ENCODE peak calls at places on chromosome 10, in four cellular contexts. M is GM12878, F is H1, O is HepG2. Y is an unnamed sample.

GRCh38 chr10:29804025-29804852 is 169.5 kb upstream of the SVIL start:
- DNase-seq in M (no peak), F (no peak), O (peak; percentile 48), Y (no peak)

GRCh38 chr10:35821339-35821911 is 179.3 kb upstream of the FZD8 start:
- DNase-seq in M (peak; percentile 20), F (no peak), O (no peak), Y (no peak)

GRCh38 chr10:16439294-16439693 is 2.5 kb downstream of the PTER start:
- DNase-seq in M (no peak), F (no peak), O (no peak), Y (no peak)

GRCh38 chr10:84543077-84543476 is 214.7 kb downstream of the CCSER2 start:
- DNase-seq in M (no peak), F (no peak), O (no peak), Y (no peak)

GRCh38 chr10:43263551-43264323 is 3.1 kb downstream of the RASGEF1A start:
- DNase-seq in M (no peak), F (no peak), O (no peak), Y (no peak)

GRCh38 chr10:75402486-75403143 is 1.1 kb upstream of the ZNF503 start:
- DNase-seq in M (no peak), F (no peak), O (no peak), Y (no peak)

GRCh38 chr10:71252195-71252594 is 39.8 kb downstream of the UNC5B start:
- DNase-seq in M (no peak), F (no peak), O (no peak), Y (no peak)

GRCh38 chr10:35005868-35006267 is 84.3 kb downstream of the CUL2 start:
- DNase-seq in M (no peak), F (no peak), O (no peak), Y (no peak)

GRCh38 chr10:63576501-63576900 is 55.3 kb downstream of the REEP3 start:
- DNase-seq in M (no peak), F (no peak), O (no peak), Y (no peak)

GRCh38 chr10:48607356-48608278 is 2.7 kb upstream of the ARHGAP22 start:
- DNase-seq in M (no peak), F (no peak), O (no peak), Y (no peak)

GRCh38 chr10:48605264-48605615 is 367 bp upstream of the ARHGAP22 start:
- DNase-seq in M (no peak), F (no peak), O (no peak), Y (no peak)

GRCh38 chr10:48606530-48607355 is 1.9 kb upstream of the ARHGAP22 start:
- DNase-seq in M (no peak), F (no peak), O (no peak), Y (no peak)

GRCh38 chr10:48604408-48605263 is at the start of gene ARHGAP22:
- DNase-seq in M (no peak), F (no peak), O (no peak), Y (no peak)

DNA sequence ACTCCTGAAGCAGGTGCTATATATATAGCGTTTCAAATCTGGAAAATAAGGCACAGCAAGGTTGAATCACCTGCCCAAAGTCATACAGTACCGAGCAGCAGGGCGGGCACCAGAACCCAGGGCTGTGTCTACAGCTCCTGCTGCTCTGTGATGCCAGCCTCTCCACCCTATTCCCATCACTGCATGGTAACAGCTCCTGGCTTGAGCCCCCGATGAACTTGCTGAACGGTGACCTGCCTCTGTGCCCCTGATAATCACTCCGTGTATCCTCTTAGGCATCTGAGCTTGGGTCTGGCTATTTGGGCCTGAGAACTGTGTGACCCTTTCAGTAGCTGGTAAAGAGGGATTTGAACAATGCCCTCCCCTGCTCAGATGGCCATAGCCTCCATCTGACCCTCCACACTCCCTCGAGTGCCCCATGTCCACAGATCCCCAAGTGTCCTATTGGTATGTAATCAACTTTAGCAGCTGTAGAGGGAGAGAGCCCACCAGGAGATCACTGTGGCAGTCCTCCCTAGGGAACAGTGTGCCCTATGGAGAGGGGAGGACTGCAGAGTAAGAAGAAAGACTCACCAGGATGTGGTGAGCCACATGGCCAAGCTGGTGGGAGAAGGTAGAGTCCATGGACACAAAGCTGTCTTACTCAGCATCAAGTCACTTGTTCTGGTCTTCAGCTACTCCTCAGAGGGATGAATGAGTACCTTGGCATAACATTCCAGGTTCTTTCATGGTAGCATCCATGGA is 1.1 kb upstream of the ARHGAP22 start:
- DNase-seq in M (no peak), F (no peak), O (no peak), Y (no peak)
- H3K4me3 ChIP-seq in M (no peak overlapping the region), F (no peak overlapping the region), O (no peak overlapping the region), Y (no peak overlapping the region)

GRCh38 chr10:3350205-3350604 is 177.6 kb upstream of the PITRM1 start:
- DNase-seq in M (no peak), F (no peak), O (no peak), Y (no peak)

GRCh38 chr10:3348561-3348960 is 176.0 kb upstream of the PITRM1 start:
- DNase-seq in M (no peak), F (no peak), O (no peak), Y (no peak)

GRCh38 chr10:3350790-3351364 is 178.3 kb upstream of the PITRM1 start:
- DNase-seq in M (no peak), F (no peak), O (no peak), Y (no peak)

GRCh38 chr10:3353235-3353634 is 180.7 kb upstream of the PITRM1 start:
- DNase-seq in M (no peak), F (no peak), O (no peak), Y (no peak)

DNA sequence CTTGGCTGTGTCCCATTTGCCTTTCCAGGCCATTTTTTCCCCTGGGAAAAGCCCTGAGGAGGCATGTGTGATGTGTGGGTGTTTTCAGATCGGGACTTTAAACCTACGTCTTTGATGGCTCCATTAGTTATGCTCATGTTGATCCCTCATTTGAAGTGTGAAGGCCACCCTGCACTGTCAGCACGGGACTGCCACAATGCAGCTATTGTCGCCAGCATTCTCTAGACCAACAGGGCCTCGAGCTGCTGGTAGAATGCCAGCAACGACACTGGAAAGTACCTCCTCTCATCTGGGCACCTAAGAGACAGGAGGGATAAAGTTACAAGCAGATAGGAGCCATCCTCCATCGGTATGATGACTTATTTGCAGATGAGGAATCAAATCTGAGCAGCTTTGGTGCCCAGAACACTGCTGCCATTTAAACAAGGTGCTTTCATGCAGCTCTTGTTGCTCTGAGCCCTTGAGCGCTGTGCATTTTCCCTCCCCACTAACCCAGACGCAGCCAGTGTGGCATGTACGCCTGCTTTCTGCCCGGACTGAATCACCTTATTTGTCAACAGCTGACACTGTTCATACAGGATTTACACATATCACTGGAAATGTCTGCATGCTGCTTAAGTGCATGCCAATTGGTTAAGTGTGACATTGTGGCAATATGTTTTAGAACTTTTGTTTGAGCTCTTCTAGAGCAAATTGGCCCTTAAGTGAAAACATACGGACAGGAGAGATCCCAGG is 175.0 kb upstream of the PITRM1 start:
- DNase-seq in M (no peak), F (no peak), O (peak; percentile 9), Y (no peak)
- TF ChIP-seq SUZ12 in M (no peak), F (no peak), O (no peak), Y (no peak)

GRCh38 chr10:13891542-13892431 is 305.0 kb downstream of the PRPF18 start:
- DNase-seq in M (no peak), F (no peak), O (no peak), Y (no peak)
- H3K4me3 ChIP-seq in M (no peak overlapping the region), F (peak overlapping the region; percentile 64), O (no peak overlapping the region), Y (peak overlapping the region; percentile 59)

DNA sequence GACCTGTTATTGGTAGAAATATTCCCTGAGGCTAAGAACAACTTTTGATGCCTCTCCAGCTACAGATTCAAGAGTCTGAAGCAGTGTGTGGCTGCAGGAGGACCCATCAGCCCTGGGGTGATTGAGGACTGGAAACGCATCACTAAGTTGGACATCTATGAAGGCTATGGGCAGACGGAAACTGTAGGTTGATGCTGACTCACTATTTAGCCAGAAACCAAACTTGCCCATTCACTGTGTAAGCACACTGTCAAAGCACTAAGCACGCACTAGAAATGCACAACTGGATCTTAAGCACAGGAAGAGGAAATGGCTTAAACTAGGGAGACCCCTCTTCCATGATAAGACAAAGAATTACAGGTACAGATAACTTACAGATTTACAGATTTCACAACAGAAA is 20.8 kb downstream of the ACSM6 start:
- DNase-seq in M (no peak), F (no peak), O (no peak), Y (no peak)
- TF ChIP-seq SUZ12 in M (no peak), F (no peak), O (no peak), Y (no peak)

DNA sequence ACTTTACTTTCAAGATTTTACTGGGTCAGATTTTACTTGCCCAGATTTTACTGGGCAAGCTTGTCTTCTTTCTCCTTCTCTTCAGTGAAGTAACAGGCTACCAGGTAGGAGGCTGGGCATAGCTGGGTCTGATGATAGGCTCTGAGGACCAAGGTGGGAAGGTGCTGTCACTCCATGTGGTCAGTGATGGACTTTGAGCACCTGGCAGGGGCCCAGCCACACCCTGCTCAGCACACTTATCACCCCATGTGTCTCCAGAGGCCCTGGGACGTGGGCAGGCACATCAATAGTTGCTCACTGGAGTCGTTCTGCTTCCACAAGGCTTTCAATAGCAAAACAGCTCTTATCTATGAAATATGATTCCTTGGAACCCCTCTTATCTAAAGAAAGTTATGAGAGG is 70.5 kb upstream of the GPR26 start:
- DNase-seq in M (no peak), F (no peak), O (no peak), Y (no peak)
- H3K4me3 ChIP-seq in M (no peak overlapping the region), F (no peak overlapping the region), O (no peak overlapping the region), Y (no peak overlapping the region)

DNA sequence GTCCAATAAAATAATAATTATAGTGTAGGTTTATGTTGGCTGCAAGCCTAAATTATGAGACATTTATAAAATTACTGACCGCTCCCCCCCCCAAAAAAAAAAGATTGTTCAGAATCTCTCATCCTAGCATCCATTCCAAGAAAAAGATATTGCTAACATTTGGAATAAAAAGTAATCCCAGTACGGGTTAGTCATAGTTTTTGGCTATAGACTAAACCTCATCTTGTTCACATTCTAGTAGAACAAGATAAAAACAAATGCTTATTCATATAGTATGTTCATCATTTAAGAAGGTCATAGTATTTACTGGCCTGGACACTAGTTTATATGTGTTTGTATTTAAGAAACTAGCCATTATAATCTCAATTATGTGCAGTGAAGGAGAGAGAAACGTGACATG is 44.0 kb downstream of the ADK start:
- DNase-seq in M (no peak), F (no peak), O (no peak), Y (no peak)
- TF ChIP-seq SUZ12 in M (no peak), F (no peak), O (no peak), Y (no peak)

DNA sequence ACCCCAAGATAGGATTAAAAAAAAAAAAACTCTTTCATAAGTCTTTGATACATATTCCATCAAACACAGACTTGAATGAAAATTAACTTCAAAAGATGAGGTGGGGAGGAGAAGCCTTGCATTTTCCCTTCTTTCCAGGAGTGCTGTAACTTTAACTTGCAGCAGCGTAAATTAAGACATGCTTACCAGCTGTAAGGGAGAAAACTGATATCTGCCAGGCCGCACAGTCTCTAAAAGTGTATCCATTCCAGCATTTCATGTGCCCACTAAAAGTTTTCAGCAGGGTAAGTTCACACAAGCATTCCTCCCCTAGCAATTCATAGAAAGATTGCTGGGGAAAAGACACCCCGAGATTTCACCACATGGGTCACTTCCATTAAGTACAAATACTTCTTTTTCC is 4.7 kb downstream of the CTBP2 start:
- DNase-seq in M (no peak), F (no peak), O (no peak), Y (no peak)
- H3K4me3 ChIP-seq in M (no peak overlapping the region), F (peak overlapping the region; percentile 34), O (no peak overlapping the region), Y (no peak overlapping the region)

DNA sequence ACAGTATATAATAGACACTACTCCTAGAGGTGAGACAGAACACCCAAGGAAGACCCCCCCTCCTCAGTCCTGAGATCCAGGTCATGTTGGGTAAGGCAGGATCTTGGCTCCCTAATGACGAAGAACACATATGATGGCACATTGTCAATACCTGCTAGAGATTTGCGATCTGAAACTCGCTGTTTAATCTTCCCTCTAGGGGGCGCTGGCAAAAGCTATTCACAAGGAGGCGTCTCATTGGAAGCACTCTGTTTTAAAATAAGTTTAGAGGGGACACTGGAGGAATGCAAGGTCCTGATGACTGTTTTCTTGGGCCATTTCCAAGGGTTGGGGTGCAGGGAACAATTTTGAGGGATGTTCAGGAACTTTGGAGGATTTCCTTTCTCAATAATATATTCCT is 1013.7 kb upstream of the MBL2 start:
- DNase-seq in M (no peak), F (no peak), O (peak; percentile 2), Y (peak; percentile 38)
- TF ChIP-seq SUZ12 in M (no peak), F (no peak), O (no peak), Y (no peak)

GRCh38 chr10:45372251-45372951 is 1.6 kb upstream of the ALOX5 start:
- DNase-seq in M (no peak), F (no peak), O (no peak), Y (no peak)
- H3K4me3 ChIP-seq in M (peak overlapping the region; percentile 74), F (no peak overlapping the region), O (no peak overlapping the region), Y (no peak overlapping the region)